ENCODE peak calls at places on chromosomes 4 and X, in six cellular contexts. G is astrocyte; V is CD8-positive, alpha-beta T cell; F is brain microvascular endothelial cell; S is AG09309; R is breast epithelium. B is an unnamed sample.
A peak's percentile ranks its signal among the peaks of the same experiment; 100 is the strongest.

GRCh38 chr4:150072906-150073714 is 5.1 kb upstream of the DCLK2 start:
- DNase-seq in G (peak; percentile 94), R (no peak), S (peak; percentile 95), F (peak; percentile 78), V (no peak), B (peak; percentile 98)

GRCh38 chrX:38154818-38155217 is 65.9 kb downstream of the SRPX start:
- DNase-seq in F (no peak), R (no peak), S (no peak), G (no peak), V (no peak), B (peak; percentile 70)

GRCh38 chrX:78075787-78076389 is 28.2 kb upstream of the PGK1 start:
- DNase-seq in F (no peak), S (no peak), V (no peak), R (no peak), G (no peak), B (no peak)

GRCh38 chrX:22196151-22196550 is 76.6 kb upstream of the CBLL2 start:
- DNase-seq in S (peak; percentile 45), F (no peak), G (no peak), V (no peak), R (no peak), B (peak; percentile 72)

GRCh38 chrX:123834116-123834515 is 25.7 kb upstream of the XIAP start:
- DNase-seq in G (no peak), F (no peak), R (no peak), S (no peak), V (no peak), B (no peak)

GRCh38 chrX:120260369-120260768 is 9.8 kb downstream of the ZBTB33 start:
- DNase-seq in V (no peak), F (no peak), S (no peak), G (no peak), R (no peak), B (no peak)

GRCh38 chrX:38304010-38304409 is 23.3 kb downstream of the RPGR start:
- DNase-seq in S (no peak), G (no peak), R (no peak), V (no peak), F (no peak), B (peak; percentile 22)

GRCh38 chrX:120302434-120302833 is 8.8 kb downstream of the TMEM255A start:
- DNase-seq in R (no peak), G (no peak), F (no peak), V (peak; percentile 29), S (no peak), B (no peak)

GRCh38 chrX:20140410-20140809 is 1.2 kb downstream of the EIF1AX start:
- DNase-seq in G (no peak), V (no peak), F (no peak), S (no peak), R (no peak), B (no peak)

GRCh38 chr4:90189128-90189527 is 61.9 kb downstream of the CCSER1 start:
- DNase-seq in V (no peak), F (no peak), G (no peak), R (no peak), S (no peak), B (no peak)

GRCh38 chr4:129641179-129641578 is 545.2 kb downstream of the C4orf33 start:
- DNase-seq in V (peak; percentile 9), R (no peak), F (peak; percentile 68), S (no peak), G (peak; percentile 16), B (peak; percentile 69)

GRCh38 chr4:26067035-26067434 is 153.0 kb downstream of the SMIM20 start:
- DNase-seq in G (no peak), R (no peak), F (no peak), S (no peak), V (no peak), B (no peak)

GRCh38 chr4:143482753-143483362 is 30.6 kb upstream of the SMARCA5 start:
- DNase-seq in R (no peak), V (no peak), G (peak; percentile 27), F (peak; percentile 32), S (peak; percentile 20), B (peak; percentile 80)

GRCh38 chr4:10622728-10623127 is 61.8 kb downstream of the CLNK start:
- DNase-seq in R (no peak), V (no peak), S (no peak), F (no peak), G (no peak), B (no peak)

GRCh38 chrX:52933976-52934703 is 24.2 kb downstream of the FAM156A start:
- DNase-seq in S (no peak), V (no peak), R (no peak), G (peak; percentile 3), F (no peak), B (no peak)

GRCh38 chrX:87338510-87338909 is 179.1 kb upstream of the KLHL4 start:
- DNase-seq in G (no peak), F (no peak), V (no peak), S (no peak), R (no peak), B (peak; percentile 42)

GRCh38 chr4:73832651-73833237 is 3.7 kb upstream of the CXCL6 start:
- DNase-seq in S (no peak), R (no peak), V (no peak), G (peak; percentile 95), F (no peak), B (peak; percentile 85)

GRCh38 chrX:104270916-104271512 is 16.3 kb upstream of the ESX1 start:
- DNase-seq in R (no peak), S (no peak), G (peak; percentile 4), V (peak; percentile 1), F (peak; percentile 17), B (peak; percentile 37)

GRCh38 chr4:166318810-166319525 is 445.9 kb downstream of the TLL1 start:
- DNase-seq in R (no peak), V (no peak), G (peak; percentile 95), S (peak; percentile 47), F (peak; percentile 93), B (peak; percentile 72)

GRCh38 chr4:57064811-57065711 is 45.1 kb downstream of the IGFBP7 start:
- DNase-seq in G (peak; percentile 99), F (peak; percentile 94), R (no peak), V (no peak), S (peak; percentile 92), B (peak; percentile 97)

GRCh38 chr4:112343330-112343729 is 46.2 kb downstream of the ALPK1 start:
- DNase-seq in G (no peak), F (no peak), S (no peak), R (no peak), V (no peak), B (no peak)

GRCh38 chr4:1512738-1513660 is 106.8 kb upstream of the NKX1-1 start:
- DNase-seq in S (no peak), F (no peak), V (peak; percentile 39), R (no peak), G (no peak), B (no peak)

GRCh38 chr4:48653217-48654014 is 126.7 kb downstream of the FRYL start:
- DNase-seq in F (peak; percentile 74), G (peak; percentile 84), V (no peak), S (peak; percentile 4), R (no peak), B (peak; percentile 84)

GRCh38 chr4:85475631-85476233 is 782 bp downstream of the ARHGAP24 start:
- DNase-seq in F (no peak), G (peak; percentile 23), S (no peak), R (no peak), V (no peak), B (peak; percentile 39)

GRCh38 chrX:120517936-120518335 is 42.8 kb downstream of the CUL4B start:
- DNase-seq in G (peak; percentile 85), V (no peak), R (no peak), S (peak; percentile 4), F (peak; percentile 52), B (peak; percentile 69)

GRCh38 chr4:113469023-113469390 is 292.5 kb downstream of the CAMK2D start:
- DNase-seq in S (no peak), V (no peak), G (no peak), R (no peak), F (no peak), B (peak; percentile 75)

GRCh38 chr4:126799971-126800722 is 832.6 kb upstream of the INTU start:
- DNase-seq in R (no peak), G (peak; percentile 69), F (no peak), S (no peak), V (no peak), B (peak; percentile 75)

GRCh38 chr4:150212927-150213326 is 134.7 kb downstream of the DCLK2 start:
- DNase-seq in F (no peak), S (no peak), G (no peak), V (no peak), R (no peak), B (no peak)

GRCh38 chrX:153443476-153444332 is 2.2 kb downstream of the TREX2 start:
- DNase-seq in F (no peak), G (no peak), R (no peak), S (no peak), V (no peak), B (no peak)

GRCh38 chr4:75892508-75892907 is 9.7 kb downstream of the PPEF2 start:
- DNase-seq in S (no peak), R (no peak), F (no peak), G (no peak), V (no peak), B (no peak)
- TF ChIP-seq CTCF in S (peak; percentile 16), R (no peak), F (peak; percentile 56), G (peak; percentile 11), V (no peak), B (peak; percentile 13)

DNA sequence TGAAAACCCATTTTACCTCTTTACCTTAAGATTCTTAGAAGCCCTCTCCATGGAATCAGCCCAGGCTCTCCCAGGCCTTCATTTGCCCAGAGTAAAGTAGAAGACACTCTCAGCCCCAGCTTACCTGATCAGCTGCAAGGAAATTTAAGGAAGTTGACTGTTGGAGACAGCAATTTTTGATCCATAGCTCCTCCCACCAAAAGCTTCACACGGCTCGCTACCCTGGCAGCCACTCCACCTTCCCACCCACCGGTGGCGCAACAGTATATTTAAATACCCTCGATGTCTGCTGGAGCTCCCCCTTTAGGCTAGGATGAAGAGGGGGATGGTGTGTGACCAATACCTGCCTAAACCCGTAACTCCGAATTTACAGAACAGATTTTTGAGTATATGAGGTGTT is 75.4 kb downstream of the MBNL3 start:
- DNase-seq in G (no peak), F (no peak), S (no peak), R (no peak), V (no peak), B (no peak)
- H3K4me3 ChIP-seq in G (no peak overlapping the region), F (no peak overlapping the region), S (no peak overlapping the region), R (no peak overlapping the region), V (no peak overlapping the region), B (no peak overlapping the region)

GRCh38 chrX:119223784-119224183 is 12.3 kb upstream of the PGRMC1 start:
- DNase-seq in F (no peak), S (no peak), V (no peak), R (no peak), G (no peak), B (no peak)

GRCh38 chrX:119222932-119223331 is 13.2 kb upstream of the PGRMC1 start:
- DNase-seq in R (no peak), G (no peak), F (no peak), S (no peak), V (no peak), B (no peak)

GRCh38 chrX:119218198-119218597 is 17.9 kb upstream of the PGRMC1 start:
- DNase-seq in G (no peak), S (no peak), F (no peak), V (no peak), R (no peak), B (peak; percentile 45)
- TF ChIP-seq CTCF in G (peak; percentile 41), S (peak; percentile 38), F (no peak), V (no peak), R (no peak), B (peak; percentile 52)

DNA sequence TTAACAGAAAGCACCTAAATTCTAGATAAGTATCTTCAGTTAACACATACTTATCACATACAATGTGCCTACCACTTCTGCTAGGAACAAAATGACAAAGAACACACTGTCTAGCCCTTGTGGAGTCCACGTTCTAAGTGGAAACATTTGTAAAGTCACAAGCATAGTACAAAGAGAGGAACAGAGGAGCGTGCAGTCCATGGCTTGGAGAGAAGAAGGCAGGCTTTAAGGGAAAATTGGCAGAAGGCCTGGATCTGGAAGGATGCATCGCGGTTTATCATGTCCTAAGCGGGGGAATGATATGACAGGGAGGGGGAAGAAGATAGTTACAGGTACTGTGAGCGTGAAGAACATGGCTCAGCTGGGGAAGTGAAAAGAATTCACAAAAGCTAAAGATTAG is 218.0 kb downstream of the PRDM5 start:
- DNase-seq in V (no peak), S (no peak), G (no peak), F (no peak), R (no peak), B (no peak)
- H3K4me3 ChIP-seq in V (no peak overlapping the region), S (no peak overlapping the region), G (no peak overlapping the region), F (no peak overlapping the region), R (no peak overlapping the region), B (no peak overlapping the region)

B was measured in fibroblast of the aortic adventitia.